ENCODE peak calls at places on chromosomes 4 and X, in nine cellular contexts. K, C, O, Q, D, H, R, J and B are unnamed samples.

GRCh38 chr4:101348367-101348827 is 1.1 kb upstream of the PPP3CA start:
- DNase-seq in O (no peak), K (no peak), C (no peak), R (peak; percentile 11), H (no peak), D (no peak), J (no peak), Q (no peak), B (no peak)

GRCh38 chrX:103101280-103102042 is 8.5 kb upstream of the NXF3 start:
- DNase-seq in C (no peak), H (no peak), Q (no peak), R (no peak), K (no peak), O (no peak), J (no peak), D (no peak), B (no peak)

GRCh38 chrX:28586291-28586690 is 955 bp upstream of the IL1RAPL1 start:
- DNase-seq in C (no peak), Q (no peak), R (no peak), O (peak; percentile 32), J (peak; percentile 61), D (no peak), K (no peak), H (no peak), B (no peak)

GRCh38 chrX:11407331-11408110 is 114.3 kb downstream of the AMELX start:
- DNase-seq in Q (no peak), O (no peak), D (no peak), K (no peak), R (no peak), J (no peak), C (no peak), H (no peak), B (no peak)

GRCh38 chr4:186132577-186133277 is 28.2 kb downstream of the FAM149A start:
- DNase-seq in R (peak; percentile 14), Q (no peak), H (no peak), K (no peak), D (peak; percentile 22), C (no peak), J (peak; percentile 21), O (peak; percentile 63), B (no peak)

GRCh38 chr4:95087657-95088455 is 330.1 kb downstream of the BMPR1B start:
- DNase-seq in H (peak; percentile 8), O (peak; percentile 40), J (peak; percentile 49), K (no peak), C (no peak), R (no peak), Q (no peak), D (no peak), B (no peak)

GRCh38 chr4:42401171-42401570 is 3.9 kb downstream of the SHISA3 start:
- DNase-seq in K (no peak), R (no peak), J (no peak), C (no peak), H (no peak), D (no peak), O (peak; percentile 9), Q (no peak), B (no peak)

GRCh38 chr4:6270691-6271121 is 1.1 kb downstream of the WFS1 start:
- DNase-seq in Q (no peak), R (no peak), C (no peak), D (no peak), K (no peak), O (no peak), J (peak; percentile 51), H (no peak), B (no peak)

GRCh38 chr4:153741529-153741928 is 18.3 kb downstream of the RNF175 start:
- DNase-seq in K (no peak), H (no peak), O (no peak), D (no peak), Q (no peak), C (no peak), J (no peak), R (no peak), B (no peak)

GRCh38 chr4:41334182-41334581 is 77.5 kb downstream of the UCHL1 start:
- DNase-seq in Q (no peak), O (peak; percentile 29), D (no peak), R (no peak), H (no peak), J (no peak), K (no peak), C (no peak), B (no peak)

GRCh38 chr4:25788839-25789238 is 73.9 kb downstream of the SEL1L3 start:
- DNase-seq in Q (no peak), H (no peak), D (no peak), R (no peak), C (no peak), K (no peak), J (no peak), O (no peak), B (no peak)

GRCh38 chr4:47519239-47519883 is 34.3 kb downstream of the ATP10D start:
- DNase-seq in J (no peak), H (no peak), C (no peak), Q (no peak), R (no peak), K (no peak), D (peak; percentile 45), O (no peak), B (no peak)

GRCh38 chrX:41051303-41051702 is 33.9 kb upstream of the USP9X start:
- DNase-seq in Q (no peak), J (no peak), R (no peak), O (no peak), K (no peak), D (no peak), H (no peak), C (no peak), B (no peak)

GRCh38 chr4:52701207-52701606 is 42.1 kb upstream of the USP46 start:
- DNase-seq in O (no peak), H (no peak), D (peak; percentile 65), J (no peak), Q (no peak), R (no peak), C (no peak), K (no peak), B (no peak)

GRCh38 chr4:174316954-174317353 is 33.2 kb downstream of the CEP44 start:
- DNase-seq in C (no peak), J (peak; percentile 11), R (no peak), D (no peak), H (no peak), K (no peak), O (no peak), Q (no peak), B (no peak)

GRCh38 chrX:69137911-69138310 is 27.3 kb downstream of the PJA1 start:
- DNase-seq in Q (no peak), O (no peak), K (no peak), R (no peak), J (no peak), H (no peak), D (no peak), C (no peak), B (no peak)

GRCh38 chr4:24070117-24070516 is 180.3 kb upstream of the PPARGC1A start:
- DNase-seq in O (no peak), R (no peak), H (no peak), D (no peak), K (no peak), Q (no peak), J (peak; percentile 57), C (no peak), B (no peak)

GRCh38 chr4:93659629-93660028 is 168.9 kb upstream of the ATOH1 start:
- DNase-seq in R (no peak), C (no peak), J (peak; percentile 26), H (no peak), Q (no peak), D (no peak), O (no peak), K (no peak), B (no peak)

GRCh38 chrX:34631826-34632225 is 25.3 kb downstream of the TMEM47 start:
- DNase-seq in C (no peak), H (no peak), K (no peak), O (peak; percentile 17), D (no peak), R (no peak), Q (no peak), J (peak; percentile 79), B (no peak)

GRCh38 chrX:45368705-45369104 is 168.0 kb upstream of the DIPK2B start:
- DNase-seq in O (no peak), C (no peak), Q (no peak), J (no peak), H (no peak), K (no peak), D (no peak), R (no peak), B (no peak)

DNA sequence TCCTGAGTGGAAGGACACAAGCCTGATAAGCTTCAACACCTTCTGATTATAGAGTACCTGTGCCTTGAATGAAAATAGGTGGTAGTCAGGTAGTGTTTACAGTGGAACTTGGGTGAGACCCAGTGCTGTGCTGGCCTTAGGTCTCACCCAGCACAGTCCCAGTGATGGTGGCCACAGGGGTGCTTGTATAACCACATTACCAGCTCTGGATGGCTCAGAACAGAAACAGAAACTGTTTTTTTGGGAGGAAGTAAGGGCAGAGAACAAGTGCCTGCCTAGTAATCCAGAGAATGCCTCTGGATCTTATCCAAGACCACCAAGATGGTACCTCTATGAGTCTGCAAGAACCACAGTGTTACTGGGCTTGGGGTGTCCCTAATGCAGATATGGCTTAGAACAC is 171.5 kb upstream of the DIPK2B start:
- DNase-seq in R (no peak), J (no peak), K (no peak), H (no peak), Q (no peak), O (no peak), D (no peak), C (no peak), B (no peak)
- H3K9me3 ChIP-seq in R (peaks cover 12% of the 10 kb centered on the region), J (no peaks in the 10 kb centered on the region), K (peaks cover 9% of the 10 kb centered on the region), H (peaks cover 7% of the 10 kb centered on the region), Q (no peaks in the 10 kb centered on the region), O (no peaks in the 10 kb centered on the region), D (no peaks in the 10 kb centered on the region), C (peaks cover 5% of the 10 kb centered on the region), B (no peaks in the 10 kb centered on the region)

GRCh38 chrX:1052021-1052420 is 160.4 kb downstream of the CRLF2 start:
- DNase-seq in Q (no peak), D (no peak), R (no peak), K (no peak), H (no peak), C (no peak), J (no peak), O (no peak), B (no peak)
- H3K9me3 ChIP-seq in Q (peaks cover 7% of the 10 kb centered on the region), D (peaks cover 26% of the 10 kb centered on the region), R (peaks cover 21% of the 10 kb centered on the region), K (peaks cover 45% of the 10 kb centered on the region), H (peaks cover 5% of the 10 kb centered on the region), C (peaks cover 30% of the 10 kb centered on the region), J (no peaks in the 10 kb centered on the region), O (peaks cover 8% of the 10 kb centered on the region), B (peaks cover 7% of the 10 kb centered on the region)

GRCh38 chr4:19293080-19293479 is 958.6 kb upstream of the SLIT2 start:
- DNase-seq in Q (no peak), J (no peak), R (no peak), C (no peak), D (no peak), O (no peak), H (no peak), K (no peak), B (no peak)
- H3K9me3 ChIP-seq in Q (no peaks in the 10 kb centered on the region), J (no peaks in the 10 kb centered on the region), R (no peaks in the 10 kb centered on the region), C (peaks cover 5% of the 10 kb centered on the region), D (no peaks in the 10 kb centered on the region), O (no peaks in the 10 kb centered on the region), H (peaks cover 3% of the 10 kb centered on the region), K (peaks cover 40% of the 10 kb centered on the region), B (no peaks in the 10 kb centered on the region)

DNA sequence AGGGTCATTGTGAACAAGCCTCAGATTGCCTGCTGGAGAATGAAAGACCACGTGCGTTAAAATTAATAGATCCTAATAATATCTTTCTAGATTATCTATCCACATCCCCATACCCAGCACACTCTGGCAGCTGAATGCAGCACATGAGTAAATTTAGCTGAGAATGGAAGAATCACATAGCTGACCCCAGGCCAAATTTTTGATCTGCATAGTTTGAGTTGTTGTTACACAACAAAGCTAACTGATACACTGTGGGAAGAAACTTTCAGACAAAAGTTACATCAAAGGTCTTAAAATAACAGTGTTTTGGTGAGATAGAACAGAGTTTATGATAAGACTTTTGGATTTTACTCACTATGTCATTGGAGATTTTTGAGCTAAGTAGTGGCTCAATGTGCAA is 72.4 kb upstream of the ANXA10 start:
- DNase-seq in H (no peak), O (no peak), J (no peak), K (no peak), Q (no peak), C (no peak), R (no peak), D (no peak), B (no peak)
- H3K9me3 ChIP-seq in H (no peaks in the 10 kb centered on the region), O (no peaks in the 10 kb centered on the region), J (no peaks in the 10 kb centered on the region), K (peaks cover 8% of the 10 kb centered on the region), Q (no peaks in the 10 kb centered on the region), C (no peaks in the 10 kb centered on the region), R (no peaks in the 10 kb centered on the region), D (no peaks in the 10 kb centered on the region), B (no peaks in the 10 kb centered on the region)